ENCODE peak calls at places on chromosomes 6 and 20, in five cellular contexts. L, G, N, A and Y are unnamed samples.

GRCh38 chr6:36979343-36979742 is 6.7 kb downstream of the MTCH1 start:
- DNase-seq in L (no peak), G (no peak), N (peak), A (no peak), Y (peak)

GRCh38 chr20:43911066-43911465 is 3.6 kb upstream of the TOX2 start:
- DNase-seq in L (no peak), G (no peak), N (peak), A (peak), Y (peak)

GRCh38 chr20:46850416-46850815 is 44.2 kb upstream of the EYA2 start:
- DNase-seq in L (no peak), G (no peak), N (no peak), A (no peak), Y (no peak)

GRCh38 chr6:142400495-142400894 is 98.7 kb downstream of the ADGRG6 start:
- DNase-seq in L (no peak), G (no peak), N (peak), A (no peak), Y (no peak)

GRCh38 chr20:63315240-63315981 is 22.4 kb downstream of the COL20A1 start:
- DNase-seq in L (no peak), G (no peak), N (no peak), A (no peak), Y (no peak)

GRCh38 chr6:160005861-160006540 is 37.1 kb downstream of the IGF2R start:
- DNase-seq in L (no peak), G (no peak), N (no peak), A (peak), Y (no peak)

GRCh38 chr6:134175532-134176282 is 123.3 kb upstream of the SLC2A12 start:
- DNase-seq in L (no peak), G (peak), N (peak), A (peak), Y (peak)

GRCh38 chr6:134316733-134317431 is 1.0 kb downstream of the SGK1 start:
- DNase-seq in L (no peak), G (no peak), N (no peak), A (no peak), Y (no peak)

GRCh38 chr6:139472341-139473038 is 98.0 kb upstream of the CITED2 start:
- DNase-seq in L (no peak), G (no peak), N (no peak), A (no peak), Y (no peak)

GRCh38 chr6:162165479-162165878 is 562.1 kb downstream of the PRKN start:
- DNase-seq in L (no peak), G (no peak), N (no peak), A (no peak), Y (no peak)

GRCh38 chr6:6760054-6760453 is 171.5 kb downstream of the LY86 start:
- DNase-seq in L (no peak), G (no peak), N (no peak), A (no peak), Y (no peak)

GRCh38 chr20:24634855-24635254 is 165.4 kb downstream of the SYNDIG1 start:
- DNase-seq in L (no peak), G (no peak), N (peak), A (peak), Y (peak)

GRCh38 chr6:56842602-56843475 is 112.1 kb upstream of the BEND6 start:
- DNase-seq in L (no peak), G (no peak), N (peak), A (peak), Y (no peak)

GRCh38 chr6:14235653-14236356 is 118.2 kb downstream of the CD83 start:
- DNase-seq in L (no peak), G (no peak), N (no peak), A (no peak), Y (no peak)

GRCh38 chr20:63695419-63696310 is 787 bp upstream of the TNFRSF6B start:
- DNase-seq in L (no peak), G (no peak), N (no peak), A (no peak), Y (no peak)

GRCh38 chr6:70764706-70765105 is 97.0 kb downstream of the SMAP1 start:
- DNase-seq in L (no peak), G (no peak), N (no peak), A (no peak), Y (no peak)

GRCh38 chr6:111818539-111819226 is 54.6 kb downstream of the FYN start:
- DNase-seq in L (no peak), G (no peak), N (no peak), A (no peak), Y (no peak)

DNA sequence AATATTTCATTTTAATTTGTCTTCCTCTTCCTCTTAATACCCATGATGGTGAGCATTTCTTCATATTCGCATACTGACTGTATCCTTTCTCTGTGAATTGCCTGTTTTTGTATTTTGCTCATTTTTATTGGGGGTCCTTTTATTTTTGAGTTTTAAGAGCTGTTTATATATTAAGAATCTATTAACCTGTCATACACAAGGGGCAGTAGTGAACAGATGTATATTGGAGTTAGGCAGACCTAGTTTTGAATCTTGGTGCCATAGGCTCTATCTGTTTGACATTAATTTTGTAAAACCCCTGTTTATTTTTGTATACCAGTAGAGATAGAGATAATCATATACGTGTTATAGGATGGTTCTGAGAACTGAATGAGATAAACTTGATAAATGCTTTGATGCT is 3.1 kb upstream of the WFDC5 start:
- DNase-seq in L (no peak), G (no peak), N (no peak), A (no peak), Y (no peak)
- TF ChIP-seq CTCF in L (no peak), G (no peak), N (peak), A (peak), Y (no peak)

DNA sequence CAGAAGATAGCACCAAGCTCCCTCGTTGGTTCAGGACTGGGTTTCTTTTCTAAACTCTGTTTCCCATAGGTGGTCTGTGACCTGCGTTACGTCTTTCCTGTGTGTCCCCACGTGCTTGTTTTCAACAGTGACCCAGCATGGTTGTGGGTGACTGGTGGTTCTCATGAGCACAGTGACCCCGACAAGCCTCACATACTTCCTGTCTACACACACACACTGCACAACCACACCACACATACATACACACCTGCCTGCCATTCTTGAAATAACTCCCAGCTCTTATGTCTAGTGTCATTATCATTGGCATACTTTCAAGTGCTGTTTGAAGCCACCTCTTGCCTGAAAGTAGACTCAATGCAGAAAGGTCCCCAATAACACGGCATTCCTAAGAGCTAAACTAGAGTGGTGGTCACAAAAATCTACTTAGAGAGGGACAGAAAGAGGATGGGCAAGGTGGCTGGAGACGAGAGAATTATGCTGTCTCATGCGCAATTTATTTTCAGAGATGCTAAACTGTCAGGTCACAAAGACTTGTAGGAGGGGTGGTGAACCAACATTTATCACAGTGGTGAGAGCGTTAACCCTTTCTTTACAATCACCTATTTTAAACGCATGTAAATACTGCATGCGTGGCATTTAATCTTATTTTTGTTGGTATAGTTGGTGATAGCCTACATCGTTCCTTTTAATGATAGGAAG is 66.7 kb downstream of the GCNT2 start:
- DNase-seq in L (no peak), G (no peak), N (no peak), A (no peak), Y (no peak)
- H3K4me3 ChIP-seq in L (no peak), G (no peak), N (no peak), A (no peak), Y (no peak)

GRCh38 chr20:42610070-42610469 is 579.6 kb downstream of the PTPRT start:
- DNase-seq in L (no peak), G (no peak), N (no peak), A (no peak), Y (no peak)
- TF ChIP-seq CTCF in L (no peak), G (no peak), N (no peak), A (no peak), Y (no peak)

GRCh38 chr6:1832844-1833787 is 223.4 kb downstream of the FOXC1 start:
- DNase-seq in L (no peak), G (no peak), N (peak), A (no peak), Y (peak)

GRCh38 chr6:1832358-1832757 is 222.6 kb downstream of the FOXC1 start:
- DNase-seq in L (no peak), G (no peak), N (no peak), A (no peak), Y (no peak)

GRCh38 chr6:1834231-1834630 is 224.5 kb downstream of the FOXC1 start:
- DNase-seq in L (no peak), G (no peak), N (no peak), A (no peak), Y (no peak)

GRCh38 chr6:1836690-1837089 is 227.0 kb downstream of the FOXC1 start:
- DNase-seq in L (no peak), G (no peak), N (no peak), A (no peak), Y (no peak)

DNA sequence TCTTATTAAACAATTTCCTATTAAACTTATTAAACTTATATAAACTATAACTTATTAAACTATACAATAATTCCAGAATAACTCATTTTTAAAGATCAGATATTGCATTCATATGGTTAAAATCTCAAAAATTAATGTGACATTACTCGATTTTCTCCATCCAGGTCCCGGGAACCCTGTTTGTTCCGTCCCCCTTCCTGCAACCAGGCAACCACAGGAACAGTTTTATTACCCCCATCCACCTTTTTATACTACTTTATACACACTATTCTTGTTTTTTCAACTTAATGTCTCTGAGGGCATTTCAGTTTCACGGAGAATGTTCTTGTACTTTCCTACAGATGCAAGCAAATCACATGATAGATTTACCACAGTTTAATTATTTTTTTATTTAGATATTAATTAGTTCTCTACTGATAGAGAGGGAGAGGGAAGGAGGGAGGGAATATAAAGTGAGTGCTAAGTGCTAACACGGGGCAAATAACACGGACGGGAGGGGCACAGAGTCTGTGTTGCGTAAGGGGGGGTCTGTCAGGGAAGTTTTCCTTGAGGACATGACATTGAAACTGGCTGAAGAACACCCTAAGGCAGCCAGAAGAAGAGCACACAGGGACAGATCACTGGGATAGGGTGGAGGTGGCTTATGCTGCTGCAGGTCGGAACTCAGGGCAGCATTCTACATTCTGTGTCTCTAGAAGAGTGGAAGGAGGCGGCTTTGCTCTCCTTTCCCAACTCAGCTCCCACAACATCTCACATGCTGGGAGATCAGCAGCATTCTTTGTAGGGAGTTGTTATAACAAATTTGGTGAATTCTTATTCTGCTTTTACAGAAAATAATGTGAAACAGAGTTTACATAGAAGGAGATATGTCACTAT is 225.2 kb downstream of the FOXC1 start:
- DNase-seq in L (no peak), G (no peak), N (no peak), A (no peak), Y (no peak)
- H3K4me3 ChIP-seq in L (no peak), G (no peak), N (no peak), A (no peak), Y (no peak)

GRCh38 chr20:1392693-1393506 is at the start of gene FKBP1A:
- DNase-seq in L (peak), G (peak), N (peak), A (peak), Y (no peak)
- TF ChIP-seq CTCF in L (no peak), G (peak), N (no peak), A (no peak), Y (no peak)